ENCODE peak calls at places on chromosomes 11 and 22, in seven cellular contexts. E is AG09309, A is AG04449, C is right atrium auricular region, W is HFFc6, U is Peyer's patch, M is hepatocyte. O is an unnamed sample.

GRCh38 chr11:78168539-78169477 is 19.6 kb downstream of the KCTD21 start:
- DNase-seq in M (peak; percentile 33), E (peak; percentile 42), C (peak; percentile 96), W (peak; percentile 21), A (peak; percentile 89), U (peak; percentile 63), O (peak; percentile 87)

GRCh38 chr11:117225553-117226170 is 6.2 kb downstream of the PCSK7 start:
- DNase-seq in M (no peak), U (no peak), W (no peak), A (no peak), C (no peak), E (no peak), O (no peak)

GRCh38 chr11:69055598-69056516 is 7.1 kb downstream of the TPCN2 start:
- DNase-seq in M (no peak), W (no peak), E (no peak), C (no peak), A (no peak), U (peak; percentile 88), O (no peak)

GRCh38 chr11:104529213-104529612 is 365.3 kb upstream of the PDGFD start:
- DNase-seq in W (no peak), A (no peak), C (no peak), M (no peak), U (no peak), E (no peak), O (no peak)

GRCh38 chr11:102172127-102172848 is 62.0 kb downstream of the YAP1 start:
- DNase-seq in U (no peak), C (no peak), A (peak; percentile 21), W (peak; percentile 58), E (no peak), M (no peak), O (no peak)

GRCh38 chr11:119126675-119127268 is 5.4 kb downstream of the HINFP start:
- DNase-seq in A (no peak), U (no peak), C (no peak), M (no peak), W (no peak), E (no peak), O (no peak)

GRCh38 chr11:34194576-34195335 is 89.3 kb downstream of the NAT10 start:
- DNase-seq in W (no peak), A (no peak), C (no peak), E (no peak), M (no peak), U (no peak), O (no peak)

GRCh38 chr11:69005631-69006368 is 7.2 kb downstream of the MRGPRF start:
- DNase-seq in E (no peak), W (no peak), A (no peak), M (no peak), U (peak; percentile 37), C (no peak), O (no peak)

GRCh38 chr22:38710866-38711265 is 5.1 kb downstream of the GTPBP1 start:
- DNase-seq in W (no peak), U (no peak), A (no peak), M (no peak), C (no peak), E (no peak), O (no peak)

GRCh38 chr22:29049655-29050263 is 11.9 kb downstream of the C22orf31 start:
- DNase-seq in C (no peak), W (no peak), U (no peak), M (no peak), E (no peak), A (no peak), O (no peak)

DNA sequence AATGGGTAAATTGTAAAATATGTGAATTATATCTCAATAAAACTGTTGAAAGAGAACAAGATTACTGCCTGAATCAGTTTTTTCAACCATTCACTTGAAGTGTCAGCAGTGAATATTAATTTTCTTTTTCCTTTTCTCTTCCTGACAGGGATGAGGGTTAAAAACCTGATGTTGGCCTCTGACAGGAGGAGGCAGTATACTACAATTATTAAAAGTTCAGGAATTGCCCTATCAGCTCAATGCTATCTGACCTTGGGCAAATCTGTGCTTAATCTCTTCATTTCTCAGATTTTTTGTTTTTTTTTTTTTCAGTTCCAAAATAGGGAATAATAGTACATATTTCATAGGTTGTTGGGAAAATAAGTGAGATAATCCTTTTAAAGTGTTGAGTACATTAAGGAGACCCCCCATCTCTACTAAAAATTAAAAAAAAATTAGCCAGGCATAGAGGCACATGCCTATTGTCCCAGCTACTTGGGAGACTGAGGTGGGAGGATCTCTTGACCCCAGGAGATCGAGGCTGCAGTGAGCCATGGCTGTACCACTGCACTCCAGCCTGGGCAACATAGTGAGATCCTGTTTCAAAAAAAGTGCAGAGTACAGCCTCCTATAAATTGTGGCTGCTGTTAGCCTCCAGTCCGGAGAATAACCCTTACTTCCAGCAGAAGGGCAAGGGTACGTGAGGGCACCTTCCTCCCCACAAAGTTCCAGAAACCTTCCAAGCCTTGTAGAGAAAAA is 48.8 kb downstream of the TRIM44 start:
- DNase-seq in C (no peak), U (no peak), A (no peak), W (no peak), E (no peak), M (no peak), O (no peak)
- TF ChIP-seq CTCF in C (no peak), U (no peak), A (no peak), W (peak; percentile 58), E (no peak), M (peak; percentile 22), O (no peak)

GRCh38 chr11:18721576-18722292 is 4.3 kb downstream of the IGSF22 start:
- DNase-seq in C (peak; percentile 67), U (peak; percentile 77), E (no peak), M (peak; percentile 61), A (no peak), W (no peak), O (no peak)

GRCh38 chr11:18720811-18721575 is 5.0 kb downstream of the IGSF22 start:
- DNase-seq in E (no peak), A (no peak), M (peak; percentile 90), U (peak; percentile 93), C (peak; percentile 84), W (peak; percentile 31), O (no peak)

GRCh38 chr11:18723991-18724390 is 2.0 kb downstream of the IGSF22 start:
- DNase-seq in E (no peak), C (no peak), W (no peak), U (no peak), M (no peak), A (no peak), O (no peak)

GRCh38 chr11:18720086-18720810 is 5.7 kb downstream of the IGSF22 start:
- DNase-seq in A (no peak), M (peak; percentile 64), U (peak; percentile 73), E (peak; percentile 49), C (no peak), W (peak; percentile 40), O (no peak)

DNA sequence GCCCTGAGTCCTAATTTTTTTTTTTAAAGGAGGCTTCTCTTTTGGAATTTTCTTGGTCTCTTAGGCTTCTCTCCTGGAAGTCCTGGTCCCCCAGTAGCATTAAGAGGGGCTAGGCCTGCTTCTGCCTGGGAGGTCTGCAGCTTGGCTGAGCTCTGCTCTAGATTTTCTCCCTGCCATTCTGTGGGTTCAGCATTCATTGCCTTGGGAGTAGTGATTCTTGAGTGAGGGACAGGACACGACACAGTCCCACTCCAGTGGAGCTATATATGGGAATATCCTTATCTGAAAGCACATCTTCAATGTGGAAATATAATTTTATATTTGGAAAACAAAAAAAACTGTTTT is 3.7 kb downstream of the IGSF22 start:
- DNase-seq in C (no peak), U (no peak), M (no peak), W (no peak), A (no peak), E (no peak), O (no peak)
- TF ChIP-seq CTCF in C (peak; percentile 12), U (no peak), M (no peak), W (peak; percentile 47), A (no peak), E (no peak), O (no peak)

GRCh38 chr11:8910662-8911039 is 338 bp upstream of the AKIP1 start:
- DNase-seq in W (no peak), E (no peak), M (no peak), A (no peak), C (no peak), U (no peak), O (no peak)

GRCh38 chr11:8911040-8911823 is at the start of gene AKIP1:
- DNase-seq in A (no peak), U (peak; percentile 94), C (peak; percentile 94), M (peak; percentile 99), E (peak; percentile 51), W (peak; percentile 86), O (peak; percentile 85)

GRCh38 chr11:8913961-8914660 is 3.1 kb downstream of the AKIP1 start:
- DNase-seq in M (peak; percentile 58), E (no peak), C (no peak), W (no peak), U (peak; percentile 55), A (no peak), O (no peak)

GRCh38 chr11:8917157-8917820 is 6.3 kb downstream of the AKIP1 start:
- DNase-seq in M (peak; percentile 62), A (peak; percentile 84), U (no peak), C (no peak), W (peak; percentile 70), E (peak; percentile 78), O (peak; percentile 73)

GRCh38 chr11:8914661-8915018 is 3.7 kb downstream of the AKIP1 start:
- DNase-seq in M (no peak), U (no peak), C (no peak), E (no peak), A (no peak), W (no peak), O (no peak)
- TF ChIP-seq CTCF in M (no peak), U (no peak), C (no peak), E (no peak), A (no peak), W (peak; percentile 16), O (no peak)

GRCh38 chr22:45009881-45010531 is at the start of gene PHF21B:
- DNase-seq in U (no peak), W (no peak), M (peak; percentile 83), C (no peak), A (no peak), E (no peak), O (no peak)
- TF ChIP-seq CTCF in U (no peak), W (no peak), M (no peak), C (no peak), A (no peak), E (no peak), O (no peak)

GRCh38 chr11:121214861-121215260 is 77.7 kb upstream of the SC5D start:
- DNase-seq in U (no peak), M (no peak), A (no peak), E (no peak), W (no peak), C (no peak), O (no peak)

GRCh38 chr11:121207485-121208115 is 85.0 kb upstream of the SC5D start:
- DNase-seq in A (no peak), U (no peak), M (no peak), C (no peak), E (peak; percentile 5), W (no peak), O (no peak)

GRCh38 chr11:121212696-121213567 is 79.6 kb upstream of the SC5D start:
- DNase-seq in A (no peak), W (no peak), C (no peak), M (no peak), U (no peak), E (no peak), O (no peak)

GRCh38 chr11:121210445-121210970 is 82.1 kb upstream of the SC5D start:
- DNase-seq in W (no peak), E (no peak), C (no peak), U (no peak), M (no peak), A (no peak), O (no peak)

DNA sequence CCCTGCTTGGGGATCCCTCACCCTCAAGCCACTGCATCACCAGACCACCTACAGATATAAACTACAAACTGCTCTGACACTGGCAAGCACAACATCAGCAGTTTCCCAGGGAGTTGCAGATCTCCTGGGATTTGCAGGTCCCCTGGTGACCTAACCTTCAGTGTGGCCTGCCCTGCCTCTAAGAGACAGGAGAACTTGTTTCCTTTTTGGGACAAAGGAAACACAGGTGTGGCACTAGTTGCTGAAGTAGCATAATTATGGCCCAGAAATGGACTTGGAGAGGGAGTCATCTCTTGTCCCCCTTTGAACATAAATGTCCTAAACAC is 79.0 kb upstream of the SC5D start:
- DNase-seq in M (no peak), A (no peak), C (no peak), E (no peak), U (no peak), W (no peak), O (no peak)
- TF ChIP-seq CTCF in M (no peak), A (no peak), C (no peak), E (no peak), U (no peak), W (no peak), O (no peak)